ENCODE peak calls at places on chromosomes 5 and 9, in six cellular contexts. J is AG04449; O is stimulated activated CD4-positive, alpha-beta T cell treated with anti-CD3 and anti-CD28 coated beads, Interleukin-2, amount 100 ng/mL, for 48 hours; F is GM03348; Z is activated CD8-positive, alpha-beta T cell treated with anti-CD3 and anti-CD28 coated beads for 36 hours; M is body of pancreas. E is an unnamed sample.

GRCh38 chr9:33289501-33289900 is 815 bp upstream of the NFX1 start:
- DNase-seq in J (no peak), O (no peak), F (peak), Z (peak), M (no peak), E (peak)

GRCh38 chr9:109903515-109904138 is 123.6 kb downstream of the PALM2AKAP2 start:
- DNase-seq in J (no peak), O (peak), F (peak), Z (peak), M (peak), E (no peak)

GRCh38 chr5:132007399-132008162 is 3.9 kb downstream of the ACSL6 start:
- DNase-seq in J (peak), O (peak), F (peak), Z (peak), M (peak), E (peak)

GRCh38 chr9:95518026-95518425 is 1.3 kb upstream of the PTCH1 start:
- DNase-seq in J (no peak), O (no peak), F (no peak), Z (no peak), M (no peak), E (no peak)

GRCh38 chr5:16888694-16889124 is 47.4 kb downstream of the MYO10 start:
- DNase-seq in J (no peak), O (no peak), F (no peak), Z (no peak), M (no peak), E (no peak)

GRCh38 chr5:131634666-131634995 is 398 bp downstream of the RAPGEF6 start:
- DNase-seq in J (no peak), O (peak), F (peak), Z (peak), M (peak), E (peak)

GRCh38 chr9:72615931-72616330 is 94.5 kb downstream of the TMC1 start:
- DNase-seq in J (no peak), O (no peak), F (no peak), Z (no peak), M (no peak), E (no peak)

GRCh38 chr5:36944607-36945225 is 68.1 kb downstream of the NIPBL start:
- DNase-seq in J (no peak), O (no peak), F (peak), Z (no peak), M (no peak), E (no peak)

GRCh38 chr5:141604318-141604717 is 14.5 kb downstream of the DIAPH1 start:
- DNase-seq in J (peak), O (no peak), F (peak), Z (peak), M (peak), E (no peak)

GRCh38 chr9:10112798-10113197 is 500.0 kb downstream of the PTPRD start:
- DNase-seq in J (no peak), O (no peak), F (no peak), Z (no peak), M (no peak), E (no peak)

GRCh38 chr9:74683322-74683721 is 186.2 kb downstream of the RORB start:
- DNase-seq in J (no peak), O (no peak), F (no peak), Z (no peak), M (no peak), E (no peak)

GRCh38 chr9:655875-656274 is 185.6 kb upstream of the DMRT1 start:
- DNase-seq in J (no peak), O (no peak), F (no peak), Z (no peak), M (peak), E (no peak)

GRCh38 chr5:116388564-116389258 is 185.9 kb downstream of the SEMA6A start:
- DNase-seq in J (no peak), O (no peak), F (no peak), Z (no peak), M (no peak), E (no peak)

GRCh38 chr5:137282216-137282615 is 216.9 kb downstream of the SPOCK1 start:
- DNase-seq in J (no peak), O (no peak), F (peak), Z (no peak), M (no peak), E (no peak)

GRCh38 chr5:132751444-132751843 is 4.2 kb downstream of the CCNI2 start:
- DNase-seq in J (no peak), O (no peak), F (peak), Z (peak), M (no peak), E (no peak)

GRCh38 chr5:54753753-54754152 is 231.6 kb downstream of the ESM1 start:
- DNase-seq in J (no peak), O (no peak), F (no peak), Z (no peak), M (no peak), E (no peak)

GRCh38 chr9:74092491-74092834 is 404.7 kb upstream of the RORB start:
- DNase-seq in J (no peak), O (no peak), F (no peak), Z (no peak), M (no peak), E (no peak)

GRCh38 chr5:90783460-90784333 is 225.1 kb downstream of the ADGRV1 start:
- DNase-seq in J (peak), O (peak), F (peak), Z (peak), M (peak), E (peak)

GRCh38 chr9:133046196-133046899 is 15.4 kb upstream of the CEL start:
- DNase-seq in J (no peak), O (no peak), F (no peak), Z (no peak), M (peak), E (no peak)

GRCh38 chr5:465591-466403 is 22.8 kb downstream of the EXOC3 start:
- DNase-seq in J (no peak), O (no peak), F (no peak), Z (no peak), M (no peak), E (no peak)

GRCh38 chr9:131739192-131739961 is 499 bp downstream of the RAPGEF1 start:
- DNase-seq in J (no peak), O (no peak), F (peak), Z (peak), M (peak), E (peak)

GRCh38 chr5:149416977-149417713 is 38.1 kb upstream of the IL17B start:
- DNase-seq in J (no peak), O (no peak), F (no peak), Z (no peak), M (no peak), E (no peak)

GRCh38 chr9:104334549-104334948 is 169.5 kb upstream of the OR13F1 start:
- DNase-seq in J (no peak), O (no peak), F (no peak), Z (no peak), M (no peak), E (no peak)

GRCh38 chr5:172688735-172689572 is 47.9 kb downstream of the NEURL1B start:
- DNase-seq in J (no peak), O (no peak), F (peak), Z (peak), M (peak), E (no peak)

GRCh38 chr5:20617876-20618275 is 629.9 kb upstream of the CDH18 start:
- DNase-seq in J (no peak), O (no peak), F (no peak), Z (no peak), M (no peak), E (no peak)

GRCh38 chr5:56161927-56162326 is 71.2 kb downstream of the ANKRD55 start:
- DNase-seq in J (no peak), O (no peak), F (no peak), Z (no peak), M (no peak), E (no peak)

GRCh38 chr5:68544091-68544655 is 328.6 kb downstream of the PIK3R1 start:
- DNase-seq in J (no peak), O (no peak), F (no peak), Z (no peak), M (no peak), E (no peak)

GRCh38 chr9:35079041-35079425 is 709 bp downstream of the FANCG start:
- DNase-seq in J (no peak), O (no peak), F (no peak), Z (peak), M (no peak), E (no peak)

GRCh38 chr5:89447027-89447426 is 564.0 kb upstream of the MEF2C start:
- DNase-seq in J (no peak), O (no peak), F (no peak), Z (no peak), M (no peak), E (no peak)

GRCh38 chr5:53871050-53871449 is 310.6 kb downstream of the NDUFS4 start:
- DNase-seq in J (no peak), O (no peak), F (peak), Z (no peak), M (no peak), E (no peak)

GRCh38 chr5:14685757-14686156 is 21.2 kb downstream of the OTULIN start:
- DNase-seq in J (no peak), O (no peak), F (peak), Z (peak), M (no peak), E (no peak)

E was measured in natural killer cell treated with Interleukin-12 subunit alpha and Interleukin-12 subunit beta and Interleukin-15 and Interleukin-18, amount 100 ng/mL, for 72 hours.